ENCODE peak calls at places on chromosomes 6 and 20, in six cellular contexts. P is HEK293T; B is activated naive CD8-positive, alpha-beta T cell treated with anti-CD3 and anti-CD28 coated beads, Interleukin-2, amount 50 U/mL, for 24 hours; Z is NCI-H774; F is cerebellar nuclear complex; O is endothelial cell. W is an unnamed sample.

GRCh38 chr20:2858591-2858990 is 14.7 kb upstream of the PTPRA start:
- DNase-seq in Z (no peak), P (no peak), B (no peak), F (no peak), O (no peak), W (no peak)

GRCh38 chr6:42007753-42008528 is 42.4 kb upstream of the TAF8 start:
- DNase-seq in P (no peak), Z (no peak), O (no peak), F (no peak), B (peak), W (peak)

GRCh38 chr6:70270287-70271005 is 32.4 kb downstream of the COL9A1 start:
- DNase-seq in P (peak), F (no peak), B (no peak), Z (no peak), O (no peak), W (no peak)

GRCh38 chr6:21748343-21749063 is 155.0 kb downstream of the SOX4 start:
- DNase-seq in P (peak), B (no peak), F (no peak), O (no peak), Z (no peak), W (peak)

GRCh38 chr20:1500496-1500895 is 9.3 kb upstream of the SIRPB2 start:
- DNase-seq in F (no peak), O (no peak), P (no peak), B (no peak), Z (no peak), W (no peak)

GRCh38 chr6:126127662-126128061 is 141.3 kb downstream of the TRMT11 start:
- DNase-seq in Z (no peak), O (no peak), P (no peak), F (no peak), B (no peak), W (no peak)

GRCh38 chr20:52303281-52303950 is 111.8 kb upstream of the ZFP64 start:
- DNase-seq in F (no peak), O (no peak), P (no peak), Z (no peak), B (no peak), W (no peak)

GRCh38 chr6:135419162-135419561 is 78.4 kb downstream of the AHI1 start:
- DNase-seq in B (no peak), F (no peak), Z (no peak), P (no peak), O (no peak), W (no peak)

GRCh38 chr20:43938932-43939761 is 24.5 kb downstream of the TOX2 start:
- DNase-seq in Z (no peak), F (no peak), B (no peak), O (no peak), P (no peak), W (no peak)

GRCh38 chr6:143125455-143125854 is 64.8 kb downstream of the AIG1 start:
- DNase-seq in P (peak), O (no peak), F (no peak), B (no peak), Z (no peak), W (no peak)

GRCh38 chr6:144696610-144697376 is 411.7 kb downstream of the UTRN start:
- DNase-seq in B (no peak), O (no peak), Z (no peak), F (no peak), P (no peak), W (no peak)

GRCh38 chr6:107730106-107730505 is 94.0 kb downstream of the SCML4 start:
- DNase-seq in F (no peak), O (no peak), Z (no peak), P (no peak), B (peak), W (no peak)

GRCh38 chr6:15351631-15352030 is 105.8 kb downstream of the JARID2 start:
- DNase-seq in Z (no peak), P (no peak), O (no peak), F (no peak), B (no peak), W (no peak)

GRCh38 chr6:40856271-40856670 is 182.8 kb downstream of the UNC5CL start:
- DNase-seq in B (no peak), F (no peak), Z (no peak), O (no peak), P (no peak), W (no peak)

GRCh38 chr6:131427441-131428051 is 145.5 kb upstream of the ARG1 start:
- DNase-seq in O (no peak), P (no peak), B (no peak), Z (no peak), F (no peak), W (no peak)

GRCh38 chr6:82273295-82273694 is 25.8 kb upstream of the IBTK start:
- DNase-seq in P (no peak), F (no peak), O (no peak), Z (no peak), B (no peak), W (no peak)

GRCh38 chr6:56954389-56955170 is at the start of gene BEND6:
- DNase-seq in F (no peak), Z (peak), P (peak), O (no peak), B (peak), W (peak)

GRCh38 chr20:35000311-35000921 is 44.7 kb downstream of the MYH7B start:
- DNase-seq in P (no peak), O (no peak), Z (no peak), F (no peak), B (no peak), W (no peak)

GRCh38 chr6:2848851-2849250 is 7.2 kb upstream of the SERPINB1 start:
- DNase-seq in P (no peak), F (no peak), B (peak), Z (no peak), O (no peak), W (no peak)

GRCh38 chr20:62253398-62253797 is 15.1 kb downstream of the OSBPL2 start:
- DNase-seq in F (no peak), O (no peak), B (no peak), P (no peak), Z (no peak), W (no peak)

GRCh38 chr6:125802943-125803377 is 12.2 kb downstream of the NCOA7 start:
- DNase-seq in B (no peak), O (no peak), Z (no peak), F (no peak), P (no peak), W (no peak)

GRCh38 chr6:16505711-16506362 is 255.4 kb downstream of the ATXN1 start:
- DNase-seq in Z (no peak), B (no peak), F (peak), P (no peak), O (no peak), W (no peak)

GRCh38 chr20:45969712-45970634 is 2.0 kb downstream of the ZNF335 start:
- DNase-seq in Z (peak), B (no peak), O (peak), F (no peak), P (peak), W (peak)

GRCh38 chr6:134289204-134289575 is 28.7 kb downstream of the SGK1 start:
- DNase-seq in O (no peak), B (no peak), F (no peak), P (no peak), Z (no peak), W (no peak)

GRCh38 chr20:63736893-63737689 is 627 bp downstream of the LIME1 start:
- DNase-seq in B (peak), O (peak), P (no peak), Z (no peak), F (no peak), W (no peak)

GRCh38 chr6:79762370-79762769 is 131.2 kb downstream of the SH3BGRL2 start:
- DNase-seq in P (peak), F (no peak), B (no peak), O (no peak), Z (no peak), W (no peak)

GRCh38 chr6:12381587-12381986 is 91.4 kb downstream of the EDN1 start:
- DNase-seq in O (no peak), P (no peak), Z (no peak), B (no peak), F (no peak), W (no peak)

GRCh38 chr6:15907914-15908518 is 220.9 kb upstream of the MYLIP start:
- DNase-seq in Z (peak), F (no peak), O (no peak), B (no peak), P (no peak), W (no peak)

GRCh38 chr20:63572788-63573738 is 976 bp downstream of the HELZ2 start:
- DNase-seq in F (no peak), P (peak), O (peak), Z (no peak), B (no peak), W (no peak)

GRCh38 chr6:110951986-110952794 is 6.3 kb upstream of the GTF3C6 start:
- DNase-seq in B (no peak), Z (no peak), O (no peak), P (no peak), F (no peak), W (no peak)

GRCh38 chr20:956330-956951 is 40.3 kb upstream of the ANGPT4 start:
- DNase-seq in O (peak), B (peak), Z (peak), P (peak), F (no peak), W (peak)

GRCh38 chr20:15613530-15613929 is 959.7 kb downstream of the KIF16B start:
- DNase-seq in O (no peak), B (no peak), Z (no peak), F (no peak), P (no peak), W (no peak)

GRCh38 chr6:150452642-150453243 is 83.9 kb downstream of the IYD start:
- DNase-seq in O (no peak), F (no peak), P (no peak), Z (no peak), B (no peak), W (no peak)

GRCh38 chr6:11007715-11008608 is 36.1 kb downstream of the ELOVL2 start:
- DNase-seq in F (no peak), B (no peak), O (no peak), Z (no peak), P (no peak), W (no peak)

GRCh38 chr6:5085638-5086293 is 625 bp downstream of the PPP1R3G start:
- DNase-seq in F (no peak), P (peak), Z (peak), O (peak), B (peak), W (no peak)

GRCh38 chr6:110563711-110564110 is 87.3 kb upstream of the SLC22A16 start:
- DNase-seq in P (no peak), B (no peak), O (no peak), F (no peak), Z (peak), W (no peak)

GRCh38 chr6:28726569-28727309 is 197.0 kb downstream of the TRIM27 start:
- DNase-seq in O (no peak), Z (no peak), P (no peak), F (no peak), B (no peak), W (no peak)